ENCODE peak calls at places on chromosomes 16 and 17, in four cellular contexts. R is AG10803, M is mesothelial cell of epicardium, L is fibroblast of the aortic adventitia. B is an unnamed sample.

GRCh38 chr16:77211880-77212735 is 12.9 kb downstream of the SYCE1L start:
- DNase-seq in R (no peak), M (peak), L (no peak), B (no peak)

GRCh38 chr17:17928422-17929386 is 43.5 kb downstream of the TOM1L2 start:
- DNase-seq in R (no peak), M (no peak), L (peak), B (no peak)

GRCh38 chr16:82582971-82583370 is 43.8 kb upstream of the CDH13 start:
- DNase-seq in R (peak), M (no peak), L (no peak), B (no peak)

GRCh38 chr16:28212532-28212873 is 738 bp upstream of the XPO6 start:
- DNase-seq in R (peak), M (no peak), L (peak), B (peak)

GRCh38 chr17:74569001-74569391 is 1.7 kb upstream of the CD300H start:
- DNase-seq in R (no peak), M (no peak), L (no peak), B (no peak)

GRCh38 chr16:65119905-65120341 is 1.9 kb downstream of the CDH11 start:
- DNase-seq in R (peak), M (no peak), L (peak), B (peak)

GRCh38 chr16:2237552-2238395 is 1.5 kb downstream of the DNASE1L2 start:
- DNase-seq in R (no peak), M (no peak), L (no peak), B (no peak)

GRCh38 chr16:53752566-53752965 is 48.6 kb downstream of the FTO start:
- DNase-seq in R (peak), M (no peak), L (no peak), B (no peak)

GRCh38 chr16:82185012-82185411 is 15.0 kb upstream of the MPHOSPH6 start:
- DNase-seq in R (no peak), M (no peak), L (no peak), B (no peak)

GRCh38 chr16:426115-426905 is 861 bp downstream of the RAB11FIP3 start:
- DNase-seq in R (no peak), M (peak), L (no peak), B (no peak)

GRCh38 chr17:4389079-4389478 is 22.6 kb upstream of the UBE2G1 start:
- DNase-seq in R (no peak), M (no peak), L (no peak), B (no peak)

GRCh38 chr17:2083613-2084128 is 28.8 kb downstream of the HIC1 start:
- DNase-seq in R (no peak), M (no peak), L (no peak), B (no peak)

GRCh38 chr17:15920758-15921239 is 24.1 kb upstream of the ADORA2B start:
- DNase-seq in R (peak), M (no peak), L (peak), B (peak)

GRCh38 chr16:18932243-18932997 is 6.2 kb upstream of the SMG1 start:
- DNase-seq in R (peak), M (no peak), L (peak), B (peak)

GRCh38 chr17:70157151-70157550 is 12.2 kb upstream of the KCNJ2 start:
- DNase-seq in R (no peak), M (no peak), L (no peak), B (no peak)

GRCh38 chr17:229130-229944 is 47.9 kb upstream of the DOC2B start:
- DNase-seq in R (no peak), M (no peak), L (no peak), B (no peak)

GRCh38 chr17:320809-321385 is 31.7 kb downstream of the RPH3AL start:
- DNase-seq in R (no peak), M (peak), L (no peak), B (no peak)

GRCh38 chr16:87921236-87921773 is 15.0 kb downstream of the CA5A start:
- DNase-seq in R (no peak), M (no peak), L (no peak), B (no peak)

GRCh38 chr17:69117855-69118758 is 23.6 kb downstream of the ABCA6 start:
- DNase-seq in R (no peak), M (no peak), L (peak), B (no peak)

GRCh38 chr16:11497329-11497805 is 89.4 kb downstream of the LITAF start:
- DNase-seq in R (peak), M (no peak), L (peak), B (peak)

GRCh38 chr16:49548571-49548970 is 175.0 kb downstream of the C16orf78 start:
- DNase-seq in R (no peak), M (no peak), L (no peak), B (no peak)

GRCh38 chr17:82822281-82822680 is 17.5 kb downstream of the ZNF750 start:
- DNase-seq in R (no peak), M (no peak), L (no peak), B (no peak)

GRCh38 chr17:74529243-74529642 is 2.0 kb downstream of the CD300LB start:
- DNase-seq in R (no peak), M (peak), L (no peak), B (no peak)

GRCh38 chr17:69967910-69968411 is 107.1 kb upstream of the KCNJ16 start:
- DNase-seq in R (peak), M (no peak), L (peak), B (peak)

GRCh38 chr16:3144331-3144881 is 9.6 kb downstream of the ZNF213 start:
- DNase-seq in R (no peak), M (no peak), L (no peak), B (no peak)

GRCh38 chr17:13962716-13963115 is 106.6 kb upstream of the COX10 start:
- DNase-seq in R (no peak), M (no peak), L (no peak), B (no peak)

GRCh38 chr17:79831367-79832210 is 7.7 kb downstream of the CBX4 start:
- DNase-seq in R (no peak), M (no peak), L (peak), B (no peak)

GRCh38 chr16:73280366-73280765 is 232.4 kb upstream of the ZFHX3 start:
- DNase-seq in R (no peak), M (no peak), L (no peak), B (no peak)

GRCh38 chr16:66703359-66704215 is 7.0 kb upstream of the CMTM4 start:
- DNase-seq in R (peak), M (no peak), L (peak), B (peak)

GRCh38 chr17:68794636-68795503 is 160.3 kb downstream of the ABCA8 start:
- DNase-seq in R (peak), M (no peak), L (peak), B (peak)

GRCh38 chr16:87918314-87918713 is 18.0 kb downstream of the CA5A start:
- DNase-seq in R (peak), M (no peak), L (peak), B (no peak)

GRCh38 chr17:72008236-72008874 is 112.5 kb upstream of the SOX9 start:
- DNase-seq in R (no peak), M (no peak), L (peak), B (no peak)

DNA sequence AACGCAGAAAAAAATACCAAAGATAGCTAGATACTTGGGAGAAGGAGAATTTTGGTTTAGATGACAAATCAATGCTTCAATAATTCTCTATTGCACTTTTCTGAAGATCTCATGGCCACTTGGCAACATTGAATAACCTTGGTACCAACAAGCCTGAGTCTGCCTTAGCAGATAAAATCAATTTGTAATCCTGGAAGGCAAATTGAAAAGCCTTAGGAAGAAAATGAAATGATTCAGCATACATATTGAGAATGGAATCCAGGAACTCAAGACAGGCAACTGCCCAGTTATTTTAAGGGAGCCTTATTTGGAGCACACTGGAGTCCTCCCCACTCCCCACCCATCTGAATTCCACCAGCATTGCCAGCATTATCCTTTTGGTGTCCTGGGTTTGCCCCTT is 109.3 kb upstream of the SOX9 start:
- DNase-seq in R (no peak), M (no peak), L (no peak), B (no peak)
- TF ChIP-seq CTCF in R (no peak), M (no peak), L (no peak), B (no peak)

GRCh38 chr17:7502987-7503386 is 18.8 kb downstream of the POLR2A start:
- DNase-seq in R (no peak), M (no peak), L (no peak), B (no peak)
- TF ChIP-seq CTCF in R (no peak), M (no peak), L (peak), B (peak)

DNA sequence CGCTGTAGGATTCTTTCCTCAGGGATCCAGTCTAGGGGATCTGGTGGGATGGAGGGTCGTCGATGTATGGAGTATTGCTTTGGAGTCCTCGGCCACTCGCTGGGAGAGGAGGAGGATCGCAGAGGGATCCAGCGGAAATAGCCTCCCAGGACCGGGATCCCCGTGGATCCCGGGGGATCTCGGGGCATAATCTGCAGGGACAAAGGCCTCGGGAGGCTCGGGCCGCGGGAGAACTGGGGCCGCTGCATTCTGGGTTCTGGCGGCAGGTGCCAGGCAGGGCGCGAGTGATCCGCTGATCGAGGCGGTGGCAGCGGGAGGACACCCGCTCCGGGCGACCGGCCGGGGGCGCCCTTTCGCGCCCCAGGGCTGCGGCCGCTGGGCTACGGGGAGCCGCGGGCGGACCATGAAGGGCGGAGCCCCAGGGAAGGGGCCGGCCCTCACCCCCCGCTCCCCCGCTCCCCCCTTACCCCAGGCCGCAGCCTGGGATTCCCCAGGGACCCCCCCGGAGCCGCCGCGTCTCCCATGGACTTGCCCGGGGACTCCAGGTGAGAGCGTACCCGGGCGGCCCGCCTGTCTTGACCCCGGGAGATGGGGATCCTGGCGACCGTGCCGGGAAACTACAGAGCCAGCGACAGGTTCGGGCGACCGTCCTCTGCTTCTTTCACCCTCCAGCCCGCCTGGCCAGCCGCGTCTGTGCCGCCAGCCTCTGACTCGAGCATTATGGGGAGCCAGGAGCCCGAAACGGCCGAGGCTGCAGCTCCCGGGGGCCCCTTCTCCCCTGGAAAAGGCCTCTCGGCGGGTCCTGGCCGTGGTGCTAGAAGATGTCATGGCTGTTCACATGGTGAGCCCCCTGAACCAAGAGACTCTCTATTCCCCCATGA is 604 bp downstream of the PRR14 start:
- DNase-seq in R (peak), M (peak), L (peak), B (peak)
- TF ChIP-seq CTCF in R (peak), M (no peak), L (peak), B (peak)

GRCh38 chr16:14308357-14308723 is 237.2 kb downstream of the MRTFB start:
- DNase-seq in R (no peak), M (no peak), L (no peak), B (no peak)
- TF ChIP-seq CTCF in R (no peak), M (no peak), L (no peak), B (peak)

DNA sequence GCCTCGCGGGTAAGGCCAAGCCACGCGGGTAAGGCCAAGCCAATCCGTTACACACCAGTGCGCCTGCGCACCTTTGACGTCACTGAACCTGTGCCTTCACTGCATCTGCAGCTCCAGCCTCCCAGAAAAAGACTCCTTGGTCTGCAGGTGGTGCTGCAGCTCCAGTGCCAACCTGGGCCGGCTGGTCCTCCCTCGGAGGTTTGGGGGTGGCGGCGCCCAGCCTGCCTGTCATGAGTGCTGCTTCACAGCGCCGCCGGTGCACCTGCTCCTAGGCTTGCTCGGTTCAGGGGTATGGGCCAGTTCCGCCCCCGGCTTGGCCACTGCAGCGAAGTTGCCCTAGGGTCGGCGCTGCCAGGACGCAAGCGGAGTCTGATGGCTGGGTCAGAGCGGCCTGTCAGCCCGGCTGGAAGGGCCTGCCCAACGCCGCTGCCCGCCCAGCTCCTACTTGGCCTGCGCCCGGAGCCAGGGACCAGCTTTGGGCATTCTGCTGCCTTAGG is 146.6 kb downstream of the USP22 start:
- DNase-seq in R (peak), M (no peak), L (peak), B (no peak)
- TF ChIP-seq CTCF in R (peak), M (no peak), L (peak), B (no peak)

GRCh38 chr16:79128706-79129105 is 471.8 kb downstream of the MAF start:
- DNase-seq in R (no peak), M (no peak), L (no peak), B (no peak)

GRCh38 chr16:79127768-79128167 is 472.8 kb downstream of the MAF start:
- DNase-seq in R (no peak), M (no peak), L (no peak), B (no peak)

GRCh38 chr16:79132745-79133144 is 467.8 kb downstream of the MAF start:
- DNase-seq in R (no peak), M (no peak), L (no peak), B (no peak)

GRCh38 chr16:79134300-79134699 is 466.2 kb downstream of the MAF start:
- DNase-seq in R (no peak), M (no peak), L (no peak), B (no peak)

GRCh38 chr16:79131676-79132075 is 468.9 kb downstream of the MAF start:
- DNase-seq in R (no peak), M (no peak), L (no peak), B (no peak)
- TF ChIP-seq CTCF in R (no peak), M (no peak), L (no peak), B (no peak)